ENCODE peak calls at places on chromosome 13, in seven cellular contexts. M, X, Z, G, E, T and I are unnamed samples.

GRCh38 chr13:103031332-103031873 is 34.8 kb downstream of the SLC10A2 start:
- DNase-seq in M (no peak), X (no peak), Z (no peak), G (no peak), E (no peak), T (no peak), I (no peak)

GRCh38 chr13:75258159-75258782 is 223.7 kb downstream of the TBC1D4 start:
- DNase-seq in M (peak), X (no peak), Z (no peak), G (no peak), E (no peak), T (peak), I (peak)

GRCh38 chr13:106033634-106034033 is 501.8 kb downstream of the EFNB2 start:
- DNase-seq in M (peak), X (no peak), Z (no peak), G (no peak), E (no peak), T (peak), I (peak)

GRCh38 chr13:107210216-107211010 is 642.5 kb upstream of the ARGLU1 start:
- DNase-seq in M (peak), X (no peak), Z (no peak), G (no peak), E (no peak), T (peak), I (no peak)

GRCh38 chr13:42086582-42086981 is 38.1 kb downstream of the DGKH start:
- DNase-seq in M (no peak), X (no peak), Z (no peak), G (no peak), E (no peak), T (no peak), I (no peak)

GRCh38 chr13:48144413-48145035 is 49.6 kb upstream of the MED4 start:
- DNase-seq in M (peak), X (no peak), Z (no peak), G (no peak), E (no peak), T (peak), I (no peak)

GRCh38 chr13:43935878-43936277 is 56.2 kb downstream of the LACC1 start:
- DNase-seq in M (peak), X (no peak), Z (no peak), G (no peak), E (no peak), T (peak), I (no peak)

GRCh38 chr13:92849381-92849780 is 377.2 kb upstream of the GPC6 start:
- DNase-seq in M (no peak), X (no peak), Z (no peak), G (no peak), E (no peak), T (no peak), I (no peak)

GRCh38 chr13:101965096-101965495 is 436.8 kb downstream of the FGF14 start:
- DNase-seq in M (peak), X (no peak), Z (no peak), G (no peak), E (no peak), T (no peak), I (peak)

GRCh38 chr13:113448885-113449692 is 4.2 kb downstream of the ADPRHL1 start:
- DNase-seq in M (no peak), X (no peak), Z (peak), G (peak), E (peak), T (no peak), I (peak)

GRCh38 chr13:113451951-113452421 is 1.3 kb downstream of the ADPRHL1 start:
- DNase-seq in M (no peak), X (no peak), Z (no peak), G (peak), E (no peak), T (no peak), I (no peak)

GRCh38 chr13:113448545-113448884 is 4.8 kb downstream of the ADPRHL1 start:
- DNase-seq in M (no peak), X (no peak), Z (no peak), G (peak), E (peak), T (no peak), I (no peak)

GRCh38 chr13:113447596-113447995 is 5.7 kb downstream of the ADPRHL1 start:
- DNase-seq in M (no peak), X (no peak), Z (no peak), G (peak), E (no peak), T (no peak), I (no peak)

GRCh38 chr13:113449693-113450347 is 3.5 kb downstream of the ADPRHL1 start:
- DNase-seq in M (no peak), X (no peak), Z (no peak), G (peak), E (no peak), T (no peak), I (no peak)
- H3K4me3 ChIP-seq in M (no peak), X (peak), Z (no peak), G (peak), E (no peak), T (peak), I (peak)

DNA sequence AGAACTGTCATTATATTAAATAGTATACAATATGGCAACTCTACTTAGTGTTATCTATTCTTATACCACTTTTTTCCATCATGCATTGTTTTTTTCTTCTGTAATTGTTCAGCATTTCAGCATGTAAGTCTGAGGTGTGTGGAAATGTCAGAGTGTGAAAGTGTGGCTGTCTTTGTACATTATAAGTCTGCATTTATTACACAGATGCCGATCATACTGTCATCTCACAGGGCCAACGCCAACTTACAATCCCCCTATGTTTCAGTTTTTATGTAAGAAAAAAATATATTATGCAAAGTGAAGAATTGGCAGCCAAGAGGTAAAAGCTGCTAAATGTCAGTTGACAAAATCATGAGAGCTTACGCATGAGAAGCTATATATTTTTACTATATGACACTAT is 42.9 kb upstream of the PCDH17 start:
- DNase-seq in M (no peak), X (no peak), Z (no peak), G (no peak), E (no peak), T (no peak), I (no peak)
- H3K4me3 ChIP-seq in M (no peak), X (no peak), Z (no peak), G (no peak), E (no peak), T (no peak), I (no peak)

GRCh38 chr13:87057807-87058520 is 613.2 kb upstream of the SLITRK5 start:
- DNase-seq in M (peak), X (no peak), Z (no peak), G (no peak), E (no peak), T (no peak), I (no peak)

GRCh38 chr13:87058786-87059329 is 612.3 kb upstream of the SLITRK5 start:
- DNase-seq in M (no peak), X (no peak), Z (no peak), G (no peak), E (no peak), T (no peak), I (no peak)
- H3K4me3 ChIP-seq in M (no peak), X (no peak), Z (no peak), G (no peak), E (no peak), T (no peak), I (no peak)

GRCh38 chr13:29845440-29846056 is 4.9 kb downstream of the UBL3 start:
- DNase-seq in M (peak), X (no peak), Z (no peak), G (no peak), E (no peak), T (peak), I (no peak)

GRCh38 chr13:29844441-29844840 is 6.0 kb downstream of the UBL3 start:
- DNase-seq in M (peak), X (no peak), Z (no peak), G (no peak), E (no peak), T (no peak), I (no peak)

GRCh38 chr13:29847501-29847983 is 2.9 kb downstream of the UBL3 start:
- DNase-seq in M (peak), X (no peak), Z (no peak), G (no peak), E (no peak), T (peak), I (no peak)

GRCh38 chr13:29849071-29849541 is 1.3 kb downstream of the UBL3 start:
- DNase-seq in M (peak), X (no peak), Z (no peak), G (no peak), E (peak), T (peak), I (no peak)

DNA sequence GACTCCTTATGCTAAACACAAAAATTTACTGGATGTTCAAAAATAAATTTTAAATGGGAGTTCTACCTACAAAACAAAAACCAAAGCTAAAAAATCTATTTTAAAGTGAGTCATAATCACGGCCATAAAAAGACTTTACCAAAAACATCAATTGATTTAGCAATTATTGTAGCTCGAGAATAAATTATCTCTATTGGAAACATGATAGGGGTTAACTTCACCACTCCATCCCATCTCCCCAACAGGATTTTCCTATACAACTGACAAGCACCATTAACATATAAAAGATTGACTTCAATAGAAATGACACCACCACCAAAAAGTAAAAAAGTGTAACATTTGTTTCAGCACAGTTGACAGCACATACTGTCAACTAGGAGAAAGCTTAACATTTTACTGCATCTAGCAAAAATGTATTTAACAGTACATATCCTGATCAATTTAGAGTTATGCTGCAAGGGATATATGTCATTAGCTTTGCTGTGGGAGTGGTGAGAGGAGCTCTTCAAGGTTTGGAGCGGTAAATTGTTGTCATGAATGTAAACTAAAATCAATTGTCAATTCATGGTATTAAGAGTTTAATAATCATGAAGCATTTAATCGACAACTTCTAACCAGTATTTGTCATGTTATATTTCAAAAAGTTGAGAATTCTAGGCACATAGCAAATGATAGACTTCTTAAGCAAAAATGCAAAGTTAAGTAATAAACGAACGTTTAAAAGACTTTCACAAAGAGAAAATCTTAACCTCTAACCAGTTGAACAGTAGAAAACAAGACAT is 3.8 kb downstream of the UBL3 start:
- DNase-seq in M (no peak), X (no peak), Z (no peak), G (no peak), E (no peak), T (no peak), I (no peak)
- H3K4me3 ChIP-seq in M (peak), X (peak), Z (peak), G (peak), E (no peak), T (peak), I (no peak)

GRCh38 chr13:112204881-112205327 is 138.0 kb downstream of the SOX1 start:
- DNase-seq in M (no peak), X (no peak), Z (no peak), G (no peak), E (peak), T (no peak), I (no peak)
- H3K4me3 ChIP-seq in M (no peak), X (peak), Z (no peak), G (no peak), E (no peak), T (no peak), I (no peak)

GRCh38 chr13:21234537-21234936 is 58.1 kb downstream of the MRPL57 start:
- DNase-seq in M (no peak), X (no peak), Z (no peak), G (no peak), E (no peak), T (no peak), I (no peak)

GRCh38 chr13:21232599-21232998 is 56.1 kb downstream of the MRPL57 start:
- DNase-seq in M (no peak), X (no peak), Z (no peak), G (no peak), E (no peak), T (no peak), I (no peak)

GRCh38 chr13:21232196-21232595 is 55.7 kb downstream of the MRPL57 start:
- DNase-seq in M (peak), X (no peak), Z (no peak), G (no peak), E (no peak), T (peak), I (peak)

GRCh38 chr13:21231426-21231945 is 55.0 kb downstream of the MRPL57 start:
- DNase-seq in M (no peak), X (no peak), Z (no peak), G (no peak), E (no peak), T (no peak), I (no peak)

DNA sequence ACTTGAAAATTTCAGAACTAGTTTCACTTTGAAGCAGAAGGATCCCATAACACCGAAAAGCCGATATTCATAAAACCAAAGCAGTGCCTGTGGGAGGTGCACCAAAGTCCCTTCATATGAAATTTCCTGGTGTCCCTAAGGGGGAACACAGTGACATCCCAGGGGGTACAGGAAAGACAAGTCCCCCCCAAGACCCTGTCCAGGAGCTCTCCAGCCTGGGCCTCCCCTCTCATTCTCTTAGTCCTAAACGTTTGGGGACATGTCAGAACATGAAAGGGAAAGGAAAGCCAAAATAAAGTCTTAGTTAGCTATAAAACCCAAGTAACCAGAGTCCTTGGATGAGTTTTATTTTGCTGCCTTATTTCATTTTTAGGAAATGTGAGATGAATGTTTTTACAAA is 56.6 kb downstream of the MRPL57 start:
- DNase-seq in M (no peak), X (no peak), Z (no peak), G (no peak), E (no peak), T (no peak), I (no peak)
- H3K4me3 ChIP-seq in M (no peak), X (no peak), Z (no peak), G (peak), E (no peak), T (peak), I (peak)

GRCh38 chr13:50916701-50917184 is 7.2 kb downstream of the RNASEH2B start:
- DNase-seq in M (peak), X (no peak), Z (no peak), G (no peak), E (no peak), T (no peak), I (peak)
- H3K4me3 ChIP-seq in M (no peak), X (no peak), Z (peak), G (no peak), E (no peak), T (no peak), I (peak)